ENCODE peak calls at places on chromosome 20, in five cellular contexts. One of them, this sample, is unnamed.

GRCh38 chr20:45372646-45373352 is 5.3 kb downstream of the TP53TG5 start:
- DNase-seq in cardiac muscle cell: peak; percentile 27
- DNase-seq in left lung: peak; percentile 85
- DNase-seq in fibroblast of lung: no peak
- DNase-seq in effector memory CD4-positive, alpha-beta T cell: no peak
- DNase-seq in this sample: no peak

GRCh38 chr20:32752458-32753250 is 9.4 kb upstream of the COMMD7 start:
- DNase-seq in effector memory CD4-positive, alpha-beta T cell: no peak
- DNase-seq in cardiac muscle cell: peak; percentile 50
- DNase-seq in left lung: no peak
- DNase-seq in fibroblast of lung: peak; percentile 84
- DNase-seq in this sample: no peak

GRCh38 chr20:53911301-53911700 is 159.1 kb downstream of the BCAS1 start:
- DNase-seq in left lung: no peak
- DNase-seq in cardiac muscle cell: no peak
- DNase-seq in fibroblast of lung: no peak
- DNase-seq in effector memory CD4-positive, alpha-beta T cell: no peak
- DNase-seq in this sample: no peak

GRCh38 chr20:50039706-50040431 is 57.1 kb downstream of the SNAI1 start:
- DNase-seq in left lung: no peak
- DNase-seq in cardiac muscle cell: no peak
- DNase-seq in effector memory CD4-positive, alpha-beta T cell: no peak
- DNase-seq in fibroblast of lung: peak; percentile 19
- DNase-seq in this sample: no peak

GRCh38 chr20:63064310-63064709 is 57.5 kb upstream of the BHLHE23 start:
- DNase-seq in effector memory CD4-positive, alpha-beta T cell: no peak
- DNase-seq in left lung: peak; percentile 54
- DNase-seq in fibroblast of lung: no peak
- DNase-seq in cardiac muscle cell: no peak
- DNase-seq in this sample: no peak

GRCh38 chr20:31922588-31922987 is 29.3 kb downstream of the PDRG1 start:
- DNase-seq in cardiac muscle cell: no peak
- DNase-seq in fibroblast of lung: no peak
- DNase-seq in left lung: no peak
- DNase-seq in effector memory CD4-positive, alpha-beta T cell: no peak
- DNase-seq in this sample: no peak

GRCh38 chr20:62104791-62105345 is 17.4 kb upstream of the LSM14B start:
- DNase-seq in fibroblast of lung: no peak
- DNase-seq in effector memory CD4-positive, alpha-beta T cell: no peak
- DNase-seq in cardiac muscle cell: peak; percentile 3
- DNase-seq in left lung: no peak
- DNase-seq in this sample: no peak

GRCh38 chr20:57435498-57436222 is 44.5 kb downstream of the RBM38 start:
- DNase-seq in effector memory CD4-positive, alpha-beta T cell: peak; percentile 6
- DNase-seq in cardiac muscle cell: peak; percentile 60
- DNase-seq in left lung: peak; percentile 91
- DNase-seq in fibroblast of lung: peak; percentile 60
- DNase-seq in this sample: no peak

GRCh38 chr20:44209691-44210421 is 715 bp downstream of the OSER1 start:
- DNase-seq in fibroblast of lung: peak; percentile 40
- DNase-seq in effector memory CD4-positive, alpha-beta T cell: no peak
- DNase-seq in cardiac muscle cell: peak; percentile 41
- DNase-seq in left lung: no peak
- DNase-seq in this sample: no peak

GRCh38 chr20:43963233-43963632 is 48.6 kb downstream of the TOX2 start:
- DNase-seq in cardiac muscle cell: no peak
- DNase-seq in left lung: no peak
- DNase-seq in effector memory CD4-positive, alpha-beta T cell: no peak
- DNase-seq in fibroblast of lung: no peak
- DNase-seq in this sample: no peak

GRCh38 chr20:458766-459165 is 3.6 kb downstream of the TBC1D20 start:
- DNase-seq in effector memory CD4-positive, alpha-beta T cell: no peak
- DNase-seq in cardiac muscle cell: no peak
- DNase-seq in left lung: no peak
- DNase-seq in fibroblast of lung: no peak
- DNase-seq in this sample: no peak

GRCh38 chr20:40333591-40333990 is 355.4 kb downstream of the MAFB start:
- DNase-seq in fibroblast of lung: no peak
- DNase-seq in cardiac muscle cell: no peak
- DNase-seq in effector memory CD4-positive, alpha-beta T cell: no peak
- DNase-seq in left lung: no peak
- DNase-seq in this sample: no peak

GRCh38 chr20:25249198-25249931 is 1.5 kb downstream of the PYGB start:
- DNase-seq in cardiac muscle cell: no peak
- DNase-seq in left lung: no peak
- DNase-seq in effector memory CD4-positive, alpha-beta T cell: no peak
- DNase-seq in fibroblast of lung: peak; percentile 25
- DNase-seq in this sample: no peak

GRCh38 chr20:10622657-10623418 is 51.0 kb downstream of the JAG1 start:
- DNase-seq in left lung: no peak
- DNase-seq in cardiac muscle cell: peak; percentile 76
- DNase-seq in effector memory CD4-positive, alpha-beta T cell: no peak
- DNase-seq in fibroblast of lung: peak; percentile 91
- DNase-seq in this sample: no peak

GRCh38 chr20:18057106-18057993 is at the start of gene OVOL2:
- DNase-seq in effector memory CD4-positive, alpha-beta T cell: no peak
- DNase-seq in fibroblast of lung: no peak
- DNase-seq in cardiac muscle cell: no peak
- DNase-seq in left lung: peak; percentile 89
- DNase-seq in this sample: no peak

GRCh38 chr20:57941121-57941522 is 231.3 kb upstream of the PMEPA1 start:
- DNase-seq in effector memory CD4-positive, alpha-beta T cell: no peak
- DNase-seq in left lung: no peak
- DNase-seq in cardiac muscle cell: no peak
- DNase-seq in fibroblast of lung: no peak
- DNase-seq in this sample: no peak

GRCh38 chr20:61805365-61805764 is 260.3 kb downstream of the TAF4 start:
- DNase-seq in fibroblast of lung: no peak
- DNase-seq in left lung: peak; percentile 66
- DNase-seq in cardiac muscle cell: no peak
- DNase-seq in effector memory CD4-positive, alpha-beta T cell: no peak
- DNase-seq in this sample: no peak

GRCh38 chr20:61665746-61666470 is 399.8 kb downstream of the TAF4 start:
- DNase-seq in left lung: peak; percentile 55
- DNase-seq in effector memory CD4-positive, alpha-beta T cell: no peak
- DNase-seq in fibroblast of lung: no peak
- DNase-seq in cardiac muscle cell: no peak
- DNase-seq in this sample: no peak

GRCh38 chr20:9617062-9617461 is 102.7 kb downstream of the LAMP5 start:
- DNase-seq in effector memory CD4-positive, alpha-beta T cell: no peak
- DNase-seq in cardiac muscle cell: peak; percentile 75
- DNase-seq in fibroblast of lung: peak; percentile 58
- DNase-seq in left lung: peak; percentile 23
- DNase-seq in this sample: no peak

GRCh38 chr20:63945031-63945658 is 11.1 kb downstream of the UCKL1 start:
- DNase-seq in cardiac muscle cell: no peak
- DNase-seq in left lung: peak; percentile 61
- DNase-seq in effector memory CD4-positive, alpha-beta T cell: no peak
- DNase-seq in fibroblast of lung: no peak
- DNase-seq in this sample: no peak

GRCh38 chr20:57398901-57399535 is 7.8 kb downstream of the RBM38 start:
- DNase-seq in effector memory CD4-positive, alpha-beta T cell: no peak
- DNase-seq in cardiac muscle cell: no peak
- DNase-seq in left lung: peak; percentile 47
- DNase-seq in fibroblast of lung: no peak
- DNase-seq in this sample: no peak

GRCh38 chr20:846894-847278 is 13.4 kb downstream of the FAM110A start:
- DNase-seq in effector memory CD4-positive, alpha-beta T cell: peak; percentile 34
- DNase-seq in fibroblast of lung: no peak
- DNase-seq in cardiac muscle cell: no peak
- DNase-seq in left lung: peak; percentile 80
- DNase-seq in this sample: no peak

GRCh38 chr20:17504326-17504897 is 26.8 kb downstream of the BFSP1 start:
- DNase-seq in fibroblast of lung: no peak
- DNase-seq in effector memory CD4-positive, alpha-beta T cell: no peak
- DNase-seq in left lung: no peak
- DNase-seq in cardiac muscle cell: no peak
- DNase-seq in this sample: no peak

GRCh38 chr20:46333136-46333991 is 25.1 kb upstream of the CDH22 start:
- DNase-seq in left lung: no peak
- DNase-seq in effector memory CD4-positive, alpha-beta T cell: no peak
- DNase-seq in fibroblast of lung: no peak
- DNase-seq in cardiac muscle cell: no peak
- DNase-seq in this sample: no peak

GRCh38 chr20:3702992-3703391 is 9.4 kb downstream of the SIGLEC1 start:
- DNase-seq in effector memory CD4-positive, alpha-beta T cell: no peak
- DNase-seq in left lung: no peak
- DNase-seq in cardiac muscle cell: no peak
- DNase-seq in fibroblast of lung: no peak
- DNase-seq in this sample: no peak
- H3K27me3 ChIP-seq in effector memory CD4-positive, alpha-beta T cell: no peaks in the 10 kb centered on the region
- H3K27me3 ChIP-seq in left lung: no peaks in the 10 kb centered on the region
- H3K27me3 ChIP-seq in cardiac muscle cell: no peaks in the 10 kb centered on the region
- H3K27me3 ChIP-seq in fibroblast of lung: peaks cover 3% of the 10 kb centered on the region
- H3K27me3 ChIP-seq in this sample: no peaks in the 10 kb centered on the region

DNA sequence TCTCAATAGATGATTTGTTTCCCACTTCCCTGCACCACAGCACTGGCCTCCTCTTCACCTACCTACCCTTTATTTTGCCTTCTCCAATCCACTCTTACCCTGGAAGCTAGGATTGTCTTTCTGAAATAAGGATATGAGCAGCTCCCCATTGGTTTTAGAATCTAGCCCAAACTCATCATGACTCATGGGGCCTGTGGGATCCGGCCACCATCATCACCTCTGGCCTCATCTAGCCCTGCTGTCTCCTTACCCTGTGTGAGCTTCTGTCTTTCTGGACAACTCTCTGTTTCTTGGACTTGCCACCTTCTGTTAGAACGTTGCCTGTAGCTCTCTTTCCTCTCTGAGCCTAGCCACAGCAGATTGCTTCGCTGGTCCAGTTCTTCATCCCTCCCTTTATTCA is 277.1 kb downstream of the PAX1 start:
- DNase-seq in effector memory CD4-positive, alpha-beta T cell: no peak
- DNase-seq in fibroblast of lung: no peak
- DNase-seq in left lung: no peak
- DNase-seq in cardiac muscle cell: no peak
- DNase-seq in this sample: no peak
- H3K27ac ChIP-seq in effector memory CD4-positive, alpha-beta T cell: no peak overlapping the region
- H3K27ac ChIP-seq in fibroblast of lung: no peak overlapping the region
- H3K27ac ChIP-seq in left lung: no peak overlapping the region
- H3K27ac ChIP-seq in cardiac muscle cell: no peak overlapping the region
- H3K27ac ChIP-seq in this sample: no peak overlapping the region

GRCh38 chr20:59031326-59032022 is 661 bp downstream of the ATP5F1E start:
- DNase-seq in cardiac muscle cell: peak; percentile 10
- DNase-seq in fibroblast of lung: no peak
- DNase-seq in effector memory CD4-positive, alpha-beta T cell: no peak
- DNase-seq in left lung: no peak
- DNase-seq in this sample: no peak
- H3K4me1 ChIP-seq in cardiac muscle cell: peaks cover 24% of the 10 kb centered on the region
- H3K4me1 ChIP-seq in fibroblast of lung: peaks cover 10% of the 10 kb centered on the region
- H3K4me1 ChIP-seq in effector memory CD4-positive, alpha-beta T cell: peaks cover 24% of the 10 kb centered on the region
- H3K4me1 ChIP-seq in left lung: peaks cover 62% of the 10 kb centered on the region
- H3K4me1 ChIP-seq in this sample: peaks cover 20% of the 10 kb centered on the region

DNA sequence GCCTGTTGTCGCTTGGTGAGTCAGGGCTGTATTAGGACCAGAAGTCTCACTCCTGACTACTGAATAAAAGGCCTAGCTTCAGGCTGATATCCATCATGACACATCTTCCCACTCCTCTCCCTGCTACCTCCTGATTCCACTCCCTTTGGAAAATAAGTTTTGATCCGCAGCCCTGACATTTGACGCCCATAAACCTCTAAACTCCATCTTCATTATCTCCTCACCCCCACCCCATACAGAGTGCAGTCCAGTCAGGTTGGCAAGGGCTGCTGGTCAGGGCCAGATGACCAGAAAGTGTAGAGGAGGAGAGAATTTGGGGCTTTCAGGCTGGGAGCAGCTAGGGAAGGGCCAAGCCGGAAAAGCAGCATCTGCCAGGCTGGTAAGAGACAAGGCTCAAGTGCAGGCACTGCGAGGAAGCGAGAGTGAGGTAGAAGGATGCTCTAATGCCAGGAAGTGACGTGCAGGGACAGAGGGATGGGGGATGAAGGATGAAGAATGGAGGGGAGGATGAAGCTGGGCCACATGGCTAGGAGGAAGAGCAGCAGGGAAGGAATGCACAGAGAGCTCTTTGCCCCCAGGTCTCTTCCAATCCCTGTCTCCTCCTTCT is 1.2 kb downstream of the GGT7 start:
- DNase-seq in fibroblast of lung: no peak
- DNase-seq in cardiac muscle cell: no peak
- DNase-seq in effector memory CD4-positive, alpha-beta T cell: no peak
- DNase-seq in left lung: no peak
- DNase-seq in this sample: no peak
- H3K27me3 ChIP-seq in fibroblast of lung: no peaks in the 10 kb centered on the region
- H3K27me3 ChIP-seq in cardiac muscle cell: no peaks in the 10 kb centered on the region
- H3K27me3 ChIP-seq in effector memory CD4-positive, alpha-beta T cell: no peaks in the 10 kb centered on the region
- H3K27me3 ChIP-seq in left lung: no peaks in the 10 kb centered on the region
- H3K27me3 ChIP-seq in this sample: no peaks in the 10 kb centered on the region

GRCh38 chr20:8094415-8094818 is 37.6 kb upstream of the PLCB1 start:
- DNase-seq in cardiac muscle cell: peak; percentile 97
- DNase-seq in left lung: no peak
- DNase-seq in fibroblast of lung: peak; percentile 5
- DNase-seq in effector memory CD4-positive, alpha-beta T cell: no peak
- DNase-seq in this sample: no peak

GRCh38 chr20:8089668-8090067 is 42.4 kb upstream of the PLCB1 start:
- DNase-seq in cardiac muscle cell: peak; percentile 63
- DNase-seq in fibroblast of lung: peak; percentile 43
- DNase-seq in left lung: no peak
- DNase-seq in effector memory CD4-positive, alpha-beta T cell: no peak
- DNase-seq in this sample: no peak

GRCh38 chr20:8095648-8096572 is 36.2 kb upstream of the PLCB1 start:
- DNase-seq in left lung: no peak
- DNase-seq in effector memory CD4-positive, alpha-beta T cell: no peak
- DNase-seq in fibroblast of lung: peak; percentile 26
- DNase-seq in cardiac muscle cell: peak; percentile 49
- DNase-seq in this sample: no peak

GRCh38 chr20:8097307-8097706 is 34.8 kb upstream of the PLCB1 start:
- DNase-seq in fibroblast of lung: no peak
- DNase-seq in cardiac muscle cell: no peak
- DNase-seq in left lung: no peak
- DNase-seq in effector memory CD4-positive, alpha-beta T cell: no peak
- DNase-seq in this sample: no peak

DNA sequence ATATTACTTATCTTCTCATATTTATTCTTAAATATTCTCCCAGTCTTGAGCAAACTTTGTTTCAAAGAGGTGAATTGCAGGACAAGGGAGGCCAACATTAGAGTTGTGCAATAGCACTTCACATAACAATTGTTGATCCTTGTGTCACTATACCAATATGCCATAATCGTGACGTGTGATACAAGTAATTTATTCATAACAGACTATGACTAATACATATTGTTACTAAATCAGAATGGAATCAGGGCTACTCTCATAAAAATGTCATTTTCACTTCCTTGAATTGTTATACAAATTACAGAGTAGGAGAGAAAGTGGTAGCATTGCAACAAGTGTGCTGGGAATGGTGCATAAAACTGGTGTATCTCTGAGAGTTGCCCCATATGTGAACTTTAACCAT is 37.2 kb upstream of the PLCB1 start:
- DNase-seq in effector memory CD4-positive, alpha-beta T cell: no peak
- DNase-seq in left lung: no peak
- DNase-seq in cardiac muscle cell: peak; percentile 83
- DNase-seq in fibroblast of lung: peak; percentile 34
- DNase-seq in this sample: no peak
- H3K27ac ChIP-seq in effector memory CD4-positive, alpha-beta T cell: no peak overlapping the region
- H3K27ac ChIP-seq in left lung: peak overlapping the region; percentile 42
- H3K27ac ChIP-seq in cardiac muscle cell: no peak overlapping the region
- H3K27ac ChIP-seq in fibroblast of lung: no peak overlapping the region
- H3K27ac ChIP-seq in this sample: peak overlapping the region; percentile 45